ENCODE peak calls at places on chromosomes 12 and 14, in four cellular contexts. F is astrocyte, B is GM12878, U is H9. A is an unnamed sample.
A peak's percentile ranks its signal among the peaks of the same experiment; 100 is the strongest.

GRCh38 chr12:10540776-10541205 is 35.1 kb downstream of the EIF2S3B start:
- DNase-seq in B (peak; percentile 79), U (no peak), F (peak; percentile 8), A (no peak)

GRCh38 chr14:74548881-74549280 is 55.3 kb downstream of the ISCA2 start:
- DNase-seq in F (no peak), B (no peak), U (no peak), A (no peak)

GRCh38 chr12:71558445-71558844 is 105.2 kb downstream of the ZFC3H1 start:
- DNase-seq in U (no peak), F (peak; percentile 46), B (no peak), A (peak; percentile 56)

GRCh38 chr12:104699489-104700194 is 242.9 kb downstream of the CHST11 start:
- DNase-seq in B (peak; percentile 58), U (no peak), F (no peak), A (no peak)

GRCh38 chr12:31218203-31219025 is 107.5 kb downstream of the SINHCAF start:
- DNase-seq in U (peak; percentile 76), B (no peak), F (no peak), A (no peak)

GRCh38 chr12:1103632-1104031 is 112.6 kb downstream of the ERC1 start:
- DNase-seq in U (no peak), F (no peak), B (no peak), A (no peak)

GRCh38 chr12:54558311-54558710 is 8.9 kb downstream of the PDE1B start:
- DNase-seq in B (no peak), U (no peak), F (no peak), A (no peak)

GRCh38 chr12:107064243-107064642 is 29.1 kb downstream of the CRY1 start:
- DNase-seq in B (no peak), U (no peak), F (no peak), A (no peak)

GRCh38 chr14:77738559-77739250 is 22.3 kb downstream of the SNW1 start:
- DNase-seq in B (no peak), F (peak; percentile 74), U (no peak), A (peak; percentile 80)

GRCh38 chr12:63982787-63983186 is 138.3 kb downstream of the SRGAP1 start:
- DNase-seq in U (no peak), B (no peak), F (no peak), A (no peak)

GRCh38 chr14:26200675-26201074 is 397.2 kb downstream of the NOVA1 start:
- DNase-seq in B (no peak), U (no peak), F (peak; percentile 40), A (peak; percentile 58)

GRCh38 chr12:3973269-3973884 is 100.2 kb upstream of the PARP11 start:
- DNase-seq in U (peak; percentile 23), B (no peak), F (no peak), A (no peak)

GRCh38 chr14:23539209-23539866 is 12.2 kb downstream of the ZFHX2 start:
- DNase-seq in B (no peak), U (peak; percentile 85), F (no peak), A (peak; percentile 46)

GRCh38 chr12:112275211-112275610 is 107.0 kb downstream of the HECTD4 start:
- DNase-seq in B (no peak), U (no peak), F (no peak), A (no peak)

GRCh38 chr14:72546359-72547035 is 347.4 kb downstream of the DPF3 start:
- DNase-seq in B (no peak), U (no peak), F (no peak), A (no peak)

GRCh38 chr12:53659609-53660008 is 16.3 kb downstream of the ATP5MC2 start:
- DNase-seq in F (peak; percentile 63), U (no peak), B (peak; percentile 8), A (peak; percentile 65)

GRCh38 chr14:100039903-100040302 is 25.3 kb upstream of the EVL start:
- DNase-seq in B (no peak), U (no peak), F (no peak), A (no peak)

GRCh38 chr14:64955297-64955696 is 12.8 kb upstream of the GPX2 start:
- DNase-seq in B (no peak), F (no peak), U (no peak), A (no peak)

GRCh38 chr12:6234906-6235305 is 34.7 kb downstream of the CD9 start:
- DNase-seq in U (no peak), F (no peak), B (no peak), A (no peak)

GRCh38 chr12:64080319-64081008 is 141.6 kb downstream of the KICS2 start:
- DNase-seq in B (no peak), U (no peak), F (no peak), A (no peak)

GRCh38 chr12:102281231-102281630 is 83.6 kb upstream of the PMCH start:
- DNase-seq in B (no peak), F (no peak), U (no peak), A (no peak)

GRCh38 chr14:90534838-90535555 is 138.2 kb downstream of the CALM1 start:
- DNase-seq in F (no peak), B (no peak), U (no peak), A (no peak)

GRCh38 chr14:35879654-35880249 is 53.6 kb downstream of the BRMS1L start:
- DNase-seq in U (no peak), B (no peak), F (peak; percentile 6), A (no peak)

GRCh38 chr14:64685364-64686130 is 18.7 kb upstream of the PLEKHG3 start:
- DNase-seq in F (no peak), B (no peak), U (no peak), A (no peak)

GRCh38 chr12:68667896-68668295 is 18.9 kb upstream of the NUP107 start:
- DNase-seq in B (no peak), U (peak; percentile 37), F (no peak), A (no peak)

GRCh38 chr14:94677747-94678146 is 65.6 kb downstream of the SERPINA3 start:
- DNase-seq in B (no peak), U (no peak), F (no peak), A (no peak)

GRCh38 chr14:90677484-90678045 is 138.7 kb downstream of the TTC7B start:
- DNase-seq in B (no peak), F (peak; percentile 73), U (no peak), A (peak; percentile 77)

GRCh38 chr14:94394594-94395305 is 6.3 kb upstream of the SERPINA1 start:
- DNase-seq in B (no peak), U (no peak), F (peak; percentile 59), A (peak; percentile 69)

GRCh38 chr12:98332626-98333025 is 182.8 kb upstream of the TMPO start:
- DNase-seq in B (peak; percentile 64), U (no peak), F (no peak), A (no peak)

GRCh38 chr14:103511022-103511693 is 11.5 kb downstream of the CKB start:
- DNase-seq in F (no peak), B (no peak), U (no peak), A (no peak)

GRCh38 chr12:105945935-105946334 is 192.8 kb downstream of the NUAK1 start:
- DNase-seq in U (no peak), B (no peak), F (peak; percentile 96), A (no peak)

GRCh38 chr12:13093850-13094225 is 9.6 kb downstream of the GSG1 start:
- DNase-seq in B (no peak), U (no peak), F (peak; percentile 57), A (peak; percentile 64)

GRCh38 chr14:92437309-92437708 is 76.3 kb upstream of the RIN3 start:
- DNase-seq in B (no peak), U (no peak), F (no peak), A (no peak)

GRCh38 chr14:92437729-92438280 is 75.8 kb upstream of the RIN3 start:
- DNase-seq in B (peak; percentile 45), U (no peak), F (no peak), A (no peak)

GRCh38 chr14:92441751-92442477 is 71.7 kb upstream of the RIN3 start:
- DNase-seq in B (no peak), U (no peak), F (no peak), A (no peak)

GRCh38 chr14:92440345-92441003 is 73.1 kb upstream of the RIN3 start:
- DNase-seq in U (no peak), F (no peak), B (no peak), A (no peak)

GRCh38 chr14:92439551-92440344 is 73.8 kb upstream of the RIN3 start:
- DNase-seq in B (no peak), U (no peak), F (no peak), A (no peak)
- H2AFZ ChIP-seq in B (no peak overlapping the region), U (no peak overlapping the region), F (no peak overlapping the region), A (no peak overlapping the region)

GRCh38 chr12:57766464-57767311 is at the start of gene CYP27B1:
- DNase-seq in U (peak; percentile 87), B (no peak), F (no peak), A (peak; percentile 33)
- H2AFZ ChIP-seq in U (no peak within 1 kb of the TSS), B (no peak within 1 kb of the TSS), F (no peak within 1 kb of the TSS), A (no peak within 1 kb of the TSS)

GRCh38 chr14:101755591-101756324 is 5.8 kb upstream of the PPP2R5C start:
- DNase-seq in F (no peak), U (no peak), B (no peak), A (no peak)

GRCh38 chr14:101757839-101758211 is 3.7 kb upstream of the PPP2R5C start:
- DNase-seq in B (no peak), U (no peak), F (no peak), A (no peak)

GRCh38 chr14:101757064-101757838 is 4.3 kb upstream of the PPP2R5C start:
- DNase-seq in U (no peak), B (no peak), F (no peak), A (no peak)

GRCh38 chr14:101758913-101759593 is 2.5 kb upstream of the PPP2R5C start:
- DNase-seq in F (no peak), B (no peak), U (no peak), A (no peak)

GRCh38 chr14:101754893-101755292 is 6.6 kb upstream of the PPP2R5C start:
- DNase-seq in B (no peak), U (no peak), F (no peak), A (no peak)
- H2AFZ ChIP-seq in B (no peak overlapping the region), U (no peak overlapping the region), F (no peak overlapping the region), A (no peak overlapping the region)

GRCh38 chr14:53915364-53916014 is 41.1 kb downstream of the BMP4 start:
- DNase-seq in B (no peak), U (no peak), F (no peak), A (peak; percentile 16)
- H2AFZ ChIP-seq in B (no peak overlapping the region), U (no peak overlapping the region), F (no peak overlapping the region), A (no peak overlapping the region)

A was measured in fibroblast of lung.